ENCODE peak calls at places on chromosomes 3 and 15, in six cellular contexts. One of them, this sample, is unnamed.
A peak's percentile ranks its signal among the peaks of the same experiment; 100 is the strongest.

GRCh38 chr3:2568073-2568671 is 469.5 kb downstream of the CNTN4 start:
- DNase-seq in IMR-90: no peak
- DNase-seq in neuronal stem cell: no peak
- DNase-seq in mesenchymal stem cell: peak; percentile 21
- DNase-seq in H1: no peak
- DNase-seq in trophoblast cell: no peak
- DNase-seq in this sample: no peak

GRCh38 chr3:191972714-191973398 is 511.9 kb downstream of the PYDC2 start:
- DNase-seq in H1: no peak
- DNase-seq in IMR-90: no peak
- DNase-seq in trophoblast cell: no peak
- DNase-seq in mesenchymal stem cell: no peak
- DNase-seq in neuronal stem cell: no peak
- DNase-seq in this sample: no peak

GRCh38 chr15:63231717-63232116 is 42.3 kb downstream of the RAB8B start:
- DNase-seq in trophoblast cell: peak; percentile 74
- DNase-seq in neuronal stem cell: no peak
- DNase-seq in H1: no peak
- DNase-seq in mesenchymal stem cell: peak; percentile 28
- DNase-seq in IMR-90: no peak
- DNase-seq in this sample: no peak

GRCh38 chr3:155049959-155050358 is 30.2 kb upstream of the MME start:
- DNase-seq in neuronal stem cell: no peak
- DNase-seq in mesenchymal stem cell: no peak
- DNase-seq in trophoblast cell: no peak
- DNase-seq in IMR-90: no peak
- DNase-seq in H1: no peak
- DNase-seq in this sample: no peak

GRCh38 chr3:142705256-142705655 is 18.6 kb upstream of the TRPC1 start:
- DNase-seq in trophoblast cell: no peak
- DNase-seq in IMR-90: no peak
- DNase-seq in H1: no peak
- DNase-seq in mesenchymal stem cell: peak; percentile 19
- DNase-seq in neuronal stem cell: no peak
- DNase-seq in this sample: no peak

GRCh38 chr3:134601539-134602439 is 49.0 kb downstream of the KY start:
- DNase-seq in H1: peak; percentile 29
- DNase-seq in trophoblast cell: peak; percentile 90
- DNase-seq in IMR-90: peak; percentile 70
- DNase-seq in mesenchymal stem cell: peak; percentile 80
- DNase-seq in neuronal stem cell: peak; percentile 85
- DNase-seq in this sample: peak; percentile 84

GRCh38 chr15:77419050-77419835 is 661 bp downstream of the PEAK1 start:
- DNase-seq in trophoblast cell: peak; percentile 32
- DNase-seq in IMR-90: peak; percentile 53
- DNase-seq in neuronal stem cell: peak; percentile 57
- DNase-seq in H1: no peak
- DNase-seq in mesenchymal stem cell: peak; percentile 57
- DNase-seq in this sample: peak; percentile 41

GRCh38 chr15:71136159-71137137 is 21.2 kb downstream of the THSD4 start:
- DNase-seq in mesenchymal stem cell: peak; percentile 65
- DNase-seq in H1: no peak
- DNase-seq in neuronal stem cell: no peak
- DNase-seq in IMR-90: peak; percentile 90
- DNase-seq in trophoblast cell: peak; percentile 53
- DNase-seq in this sample: peak; percentile 69

GRCh38 chr15:91853968-91854943 is 748 bp downstream of the SLCO3A1 start:
- DNase-seq in H1: no peak
- DNase-seq in trophoblast cell: peak; percentile 27
- DNase-seq in neuronal stem cell: peak; percentile 43
- DNase-seq in IMR-90: no peak
- DNase-seq in mesenchymal stem cell: no peak
- DNase-seq in this sample: peak; percentile 51

GRCh38 chr15:51731549-51732267 is 5.7 kb downstream of the LYSMD2 start:
- DNase-seq in IMR-90: peak; percentile 85
- DNase-seq in H1: no peak
- DNase-seq in mesenchymal stem cell: peak; percentile 95
- DNase-seq in neuronal stem cell: no peak
- DNase-seq in trophoblast cell: peak; percentile 42
- DNase-seq in this sample: no peak

GRCh38 chr3:42023380-42023779 is 61.5 kb upstream of the ULK4 start:
- DNase-seq in IMR-90: no peak
- DNase-seq in H1: no peak
- DNase-seq in mesenchymal stem cell: no peak
- DNase-seq in trophoblast cell: no peak
- DNase-seq in neuronal stem cell: no peak
- DNase-seq in this sample: no peak

GRCh38 chr15:68337826-68338225 is 60.3 kb downstream of the FEM1B start:
- DNase-seq in IMR-90: no peak
- DNase-seq in neuronal stem cell: no peak
- DNase-seq in H1: no peak
- DNase-seq in mesenchymal stem cell: peak; percentile 20
- DNase-seq in trophoblast cell: no peak
- DNase-seq in this sample: no peak

GRCh38 chr3:140904521-140904920 is 37.1 kb upstream of the SLC25A36 start:
- DNase-seq in IMR-90: no peak
- DNase-seq in trophoblast cell: no peak
- DNase-seq in neuronal stem cell: no peak
- DNase-seq in H1: no peak
- DNase-seq in mesenchymal stem cell: no peak
- DNase-seq in this sample: no peak

GRCh38 chr3:9123849-9124248 is 125.6 kb downstream of the SRGAP3 start:
- DNase-seq in neuronal stem cell: no peak
- DNase-seq in trophoblast cell: no peak
- DNase-seq in IMR-90: no peak
- DNase-seq in H1: no peak
- DNase-seq in mesenchymal stem cell: no peak
- DNase-seq in this sample: no peak

GRCh38 chr15:34056921-34057320 is 17.9 kb upstream of the AVEN start:
- DNase-seq in H1: no peak
- DNase-seq in mesenchymal stem cell: no peak
- DNase-seq in trophoblast cell: peak; percentile 82
- DNase-seq in IMR-90: no peak
- DNase-seq in neuronal stem cell: no peak
- DNase-seq in this sample: no peak

GRCh38 chr3:85090495-85090894 is 131.7 kb downstream of the CADM2 start:
- DNase-seq in neuronal stem cell: no peak
- DNase-seq in IMR-90: no peak
- DNase-seq in H1: no peak
- DNase-seq in mesenchymal stem cell: no peak
- DNase-seq in trophoblast cell: no peak
- DNase-seq in this sample: no peak

GRCh38 chr15:80173022-80173759 is 20.4 kb downstream of the FAH start:
- DNase-seq in trophoblast cell: peak; percentile 90
- DNase-seq in neuronal stem cell: peak; percentile 45
- DNase-seq in mesenchymal stem cell: peak; percentile 60
- DNase-seq in IMR-90: peak; percentile 52
- DNase-seq in H1: peak; percentile 47
- DNase-seq in this sample: peak; percentile 81

GRCh38 chr3:187519428-187519890 is 150.7 kb downstream of the SST start:
- DNase-seq in neuronal stem cell: peak; percentile 32
- DNase-seq in IMR-90: no peak
- DNase-seq in H1: peak; percentile 41
- DNase-seq in trophoblast cell: no peak
- DNase-seq in mesenchymal stem cell: no peak
- DNase-seq in this sample: peak; percentile 67

GRCh38 chr3:188046561-188047213 is 107.3 kb upstream of the LPP start:
- DNase-seq in IMR-90: peak; percentile 29
- DNase-seq in trophoblast cell: peak; percentile 61
- DNase-seq in mesenchymal stem cell: no peak
- DNase-seq in neuronal stem cell: no peak
- DNase-seq in H1: no peak
- DNase-seq in this sample: no peak

GRCh38 chr15:63833246-63833696 is 477 bp downstream of the HERC1 start:
- DNase-seq in mesenchymal stem cell: peak; percentile 75
- DNase-seq in trophoblast cell: peak; percentile 51
- DNase-seq in H1: no peak
- DNase-seq in neuronal stem cell: peak; percentile 48
- DNase-seq in IMR-90: peak; percentile 36
- DNase-seq in this sample: peak; percentile 39

GRCh38 chr3:160379628-160380214 is 19.3 kb downstream of the IFT80 start:
- DNase-seq in mesenchymal stem cell: no peak
- DNase-seq in IMR-90: no peak
- DNase-seq in trophoblast cell: peak; percentile 25
- DNase-seq in H1: no peak
- DNase-seq in neuronal stem cell: no peak
- DNase-seq in this sample: no peak

GRCh38 chr3:96813134-96813819 is 1.1 kb upstream of the EPHA6 start:
- DNase-seq in IMR-90: peak; percentile 30
- DNase-seq in H1: peak; percentile 70
- DNase-seq in neuronal stem cell: peak; percentile 77
- DNase-seq in trophoblast cell: peak; percentile 79
- DNase-seq in mesenchymal stem cell: peak; percentile 63
- DNase-seq in this sample: peak; percentile 90

GRCh38 chr3:52428151-52429005 is 16.5 kb downstream of the SEMA3G start:
- DNase-seq in IMR-90: peak; percentile 83
- DNase-seq in neuronal stem cell: peak; percentile 53
- DNase-seq in trophoblast cell: peak; percentile 75
- DNase-seq in mesenchymal stem cell: peak; percentile 77
- DNase-seq in H1: no peak
- DNase-seq in this sample: peak; percentile 42

GRCh38 chr3:107384907-107385306 is 7.7 kb downstream of the CCDC54 start:
- DNase-seq in IMR-90: no peak
- DNase-seq in neuronal stem cell: no peak
- DNase-seq in mesenchymal stem cell: no peak
- DNase-seq in trophoblast cell: no peak
- DNase-seq in H1: no peak
- DNase-seq in this sample: no peak
- H3K27ac ChIP-seq in IMR-90: no peak overlapping the region
- H3K27ac ChIP-seq in neuronal stem cell: no peak overlapping the region
- H3K27ac ChIP-seq in mesenchymal stem cell: no peak overlapping the region
- H3K27ac ChIP-seq in trophoblast cell: no peak overlapping the region
- H3K27ac ChIP-seq in H1: no peak overlapping the region
- H3K27ac ChIP-seq in this sample: peak overlapping the region; percentile 51

GRCh38 chr3:99711361-99711760 is 73.0 kb downstream of the COL8A1 start:
- DNase-seq in neuronal stem cell: no peak
- DNase-seq in IMR-90: no peak
- DNase-seq in H1: no peak
- DNase-seq in trophoblast cell: no peak
- DNase-seq in mesenchymal stem cell: no peak
- DNase-seq in this sample: no peak
- H3K14ac ChIP-seq in neuronal stem cell: no peak overlapping the region
- H3K14ac ChIP-seq in IMR-90: no peak overlapping the region
- H3K14ac ChIP-seq in H1: no peak overlapping the region
- H3K14ac ChIP-seq in trophoblast cell: no peak overlapping the region
- H3K14ac ChIP-seq in mesenchymal stem cell: no peak overlapping the region
- H3K14ac ChIP-seq in this sample: no peak overlapping the region

GRCh38 chr3:129608087-129608935 is 1.8 kb upstream of the PLXND1 start:
- DNase-seq in H1: no peak
- DNase-seq in IMR-90: peak; percentile 69
- DNase-seq in mesenchymal stem cell: peak; percentile 71
- DNase-seq in neuronal stem cell: no peak
- DNase-seq in trophoblast cell: no peak
- DNase-seq in this sample: peak; percentile 80
- H2AK5ac ChIP-seq in H1: peak overlapping the region; percentile 70
- H2AK5ac ChIP-seq in IMR-90: peak overlapping the region; percentile 37
- H2AK5ac ChIP-seq in mesenchymal stem cell: peak overlapping the region; percentile 46
- H2AK5ac ChIP-seq in neuronal stem cell: peak overlapping the region; percentile 97
- H2AK5ac ChIP-seq in trophoblast cell: peak overlapping the region; percentile 94
- H2AK5ac ChIP-seq in this sample: no peak overlapping the region

GRCh38 chr3:39180183-39180545 is 12.2 kb downstream of the XIRP1 start:
- DNase-seq in trophoblast cell: peak; percentile 62
- DNase-seq in IMR-90: no peak
- DNase-seq in neuronal stem cell: no peak
- DNase-seq in H1: no peak
- DNase-seq in mesenchymal stem cell: no peak
- DNase-seq in this sample: no peak
- H3K27ac ChIP-seq in trophoblast cell: peak overlapping the region; percentile 42
- H3K27ac ChIP-seq in IMR-90: no peak overlapping the region
- H3K27ac ChIP-seq in neuronal stem cell: no peak overlapping the region
- H3K27ac ChIP-seq in H1: no peak overlapping the region
- H3K27ac ChIP-seq in mesenchymal stem cell: no peak overlapping the region
- H3K27ac ChIP-seq in this sample: no peak overlapping the region

GRCh38 chr3:23760871-23761373 is 44.8 kb upstream of the UBE2E1 start:
- DNase-seq in H1: no peak
- DNase-seq in neuronal stem cell: no peak
- DNase-seq in IMR-90: no peak
- DNase-seq in mesenchymal stem cell: no peak
- DNase-seq in trophoblast cell: no peak
- DNase-seq in this sample: peak; percentile 54

GRCh38 chr3:23760325-23760724 is 45.4 kb upstream of the UBE2E1 start:
- DNase-seq in neuronal stem cell: no peak
- DNase-seq in H1: no peak
- DNase-seq in trophoblast cell: no peak
- DNase-seq in mesenchymal stem cell: no peak
- DNase-seq in IMR-90: no peak
- DNase-seq in this sample: no peak

GRCh38 chr3:23762214-23763039 is 43.3 kb upstream of the UBE2E1 start:
- DNase-seq in neuronal stem cell: no peak
- DNase-seq in mesenchymal stem cell: peak; percentile 9
- DNase-seq in H1: no peak
- DNase-seq in IMR-90: no peak
- DNase-seq in trophoblast cell: no peak
- DNase-seq in this sample: no peak

GRCh38 chr3:23763040-23763477 is 42.7 kb upstream of the UBE2E1 start:
- DNase-seq in mesenchymal stem cell: peak; percentile 18
- DNase-seq in neuronal stem cell: no peak
- DNase-seq in H1: no peak
- DNase-seq in IMR-90: peak; percentile 30
- DNase-seq in trophoblast cell: no peak
- DNase-seq in this sample: no peak

DNA sequence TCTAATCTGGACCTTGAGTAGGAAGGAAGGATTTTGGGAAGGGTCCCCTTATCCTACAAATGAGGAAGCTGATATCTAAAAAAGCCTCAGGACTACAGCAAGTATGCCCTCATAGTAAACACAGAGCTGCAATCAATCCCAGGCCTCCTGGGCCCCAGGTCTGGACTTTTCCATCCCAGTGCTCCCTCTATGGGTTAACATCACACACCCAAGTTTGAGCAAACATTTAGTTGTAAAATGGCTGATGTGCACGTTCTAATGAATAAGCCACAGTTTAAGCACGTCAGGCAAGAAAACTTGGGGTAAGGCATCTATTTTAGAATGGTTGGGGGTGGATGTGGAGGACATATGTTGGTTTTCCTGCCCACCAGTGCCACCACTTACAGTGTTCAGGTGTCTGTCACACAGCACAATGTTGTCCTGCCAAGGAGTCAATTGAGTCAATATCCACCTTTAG is 44.3 kb upstream of the UBE2E1 start:
- DNase-seq in mesenchymal stem cell: peak; percentile 67
- DNase-seq in trophoblast cell: peak; percentile 62
- DNase-seq in H1: no peak
- DNase-seq in neuronal stem cell: no peak
- DNase-seq in IMR-90: peak; percentile 55
- DNase-seq in this sample: peak; percentile 66
- H3K14ac ChIP-seq in mesenchymal stem cell: no peak overlapping the region
- H3K14ac ChIP-seq in trophoblast cell: no peak overlapping the region
- H3K14ac ChIP-seq in H1: no peak overlapping the region
- H3K14ac ChIP-seq in neuronal stem cell: no peak overlapping the region
- H3K14ac ChIP-seq in IMR-90: no peak overlapping the region
- H3K14ac ChIP-seq in this sample: no peak overlapping the region

DNA sequence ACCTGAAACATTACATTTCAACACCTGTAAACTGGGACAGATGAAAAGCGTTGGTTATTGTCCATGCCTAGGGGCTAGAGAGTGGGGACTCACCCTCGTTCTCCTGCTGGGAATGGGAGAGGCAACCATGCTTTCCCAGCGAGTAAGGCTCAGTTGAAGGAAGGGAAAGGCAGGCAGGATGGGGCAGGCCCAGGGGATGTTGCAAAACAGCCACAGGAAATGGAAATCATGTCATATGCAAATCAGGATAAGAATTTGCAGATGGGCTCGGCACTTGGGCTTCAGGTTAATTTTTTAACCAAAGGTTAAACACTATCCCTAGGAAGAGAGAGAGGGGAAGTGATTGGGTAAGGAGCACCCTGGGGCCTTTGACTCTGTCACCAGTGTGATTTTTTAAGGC is 14.5 kb upstream of the PLA2G4E start:
- DNase-seq in IMR-90: peak; percentile 11
- DNase-seq in H1: no peak
- DNase-seq in mesenchymal stem cell: no peak
- DNase-seq in neuronal stem cell: no peak
- DNase-seq in trophoblast cell: no peak
- DNase-seq in this sample: peak; percentile 52
- H2AK5ac ChIP-seq in IMR-90: no peak overlapping the region
- H2AK5ac ChIP-seq in H1: no peak overlapping the region
- H2AK5ac ChIP-seq in mesenchymal stem cell: no peak overlapping the region
- H2AK5ac ChIP-seq in neuronal stem cell: no peak overlapping the region
- H2AK5ac ChIP-seq in trophoblast cell: no peak overlapping the region
- H2AK5ac ChIP-seq in this sample: no peak overlapping the region

This sample was measured in H9.